ENCODE peak calls at places on chromosomes 13 and 19, in five cellular contexts. U is ovary; S is activated naive CD8-positive, alpha-beta T cell treated with anti-CD3 and anti-CD28 coated beads, Interleukin-2, amount 50 U/mL, for 24 hours; B is left cardiac atrium; Q is NCI-H1436. L is an unnamed sample.

GRCh38 chr13:95206116-95206515 is 95.1 kb downstream of the ABCC4 start:
- DNase-seq in U (no peak), S (no peak), B (no peak), Q (no peak), L (no peak)

GRCh38 chr13:113559901-113560644 is 24.5 kb upstream of the TFDP1 start:
- DNase-seq in U (no peak), S (no peak), B (no peak), Q (no peak), L (no peak)

GRCh38 chr19:55667958-55668357 is 7.1 kb upstream of the EPN1 start:
- DNase-seq in U (no peak), S (no peak), B (no peak), Q (no peak), L (no peak)

GRCh38 chr19:45468159-45468651 is 409 bp downstream of the FOSB start:
- DNase-seq in U (peak; percentile 57), S (peak; percentile 49), B (no peak), Q (no peak), L (no peak)

GRCh38 chr19:57269515-57270250 is 10.6 kb upstream of the ZNF460 start:
- DNase-seq in U (no peak), S (no peak), B (no peak), Q (no peak), L (no peak)

GRCh38 chr13:79765331-79765730 is 284.4 kb downstream of the NDFIP2 start:
- DNase-seq in U (no peak), S (no peak), B (no peak), Q (no peak), L (no peak)

GRCh38 chr19:48543121-48543710 is 8.8 kb upstream of the SULT2B1 start:
- DNase-seq in U (no peak), S (no peak), B (no peak), Q (no peak), L (peak; percentile 79)

GRCh38 chr19:39065928-39066327 is 18.2 kb upstream of the ACP7 start:
- DNase-seq in U (no peak), S (no peak), B (no peak), Q (no peak), L (no peak)

GRCh38 chr19:1690570-1691307 is 38.3 kb upstream of the TCF3 start:
- DNase-seq in U (no peak), S (peak; percentile 81), B (peak; percentile 40), Q (peak; percentile 57), L (no peak)